ENCODE peak calls at places on chromosomes 4 and X, in five cellular contexts. X is right atrium auricular region, M is heart left ventricle, I is H9, K is esophagus muscularis mucosa. Z is an unnamed sample. For H3K4me1, the result is how much of the 10 kb centered on the place peaks cover.

GRCh38 chr4:152784490-152785195 is 4.9 kb downstream of the ARFIP1 start:
- DNase-seq in K (no peak), I (no peak), X (no peak), M (peak), Z (no peak)

GRCh38 chrX:19804168-19804567 is 83.2 kb downstream of the SH3KBP1 start:
- DNase-seq in I (no peak), K (no peak), X (no peak), M (no peak), Z (no peak)

GRCh38 chrX:109880629-109881028 is 122.3 kb upstream of the TMEM164 start:
- DNase-seq in X (no peak), K (no peak), M (no peak), I (no peak), Z (no peak)

GRCh38 chr4:88177981-88178632 is 19.7 kb upstream of the ABCG2 start:
- DNase-seq in M (peak), X (no peak), K (no peak), I (peak), Z (no peak)

GRCh38 chr4:176156656-176157055 is 38.7 kb downstream of the SPATA4 start:
- DNase-seq in K (no peak), M (no peak), X (no peak), I (no peak), Z (no peak)

GRCh38 chr4:176034498-176034897 is 31.1 kb upstream of the WDR17 start:
- DNase-seq in X (no peak), K (no peak), I (no peak), M (no peak), Z (no peak)

GRCh38 chrX:119427024-119427794 is 28.1 kb downstream of the SLC25A43 start:
- DNase-seq in X (no peak), M (peak), K (no peak), I (no peak), Z (no peak)

GRCh38 chrX:25941559-25942250 is 196.4 kb upstream of the MAGEB18 start:
- DNase-seq in M (no peak), K (no peak), X (no peak), I (no peak), Z (no peak)

GRCh38 chr4:42152507-42153504 is at the start of gene BEND4:
- DNase-seq in X (no peak), I (peak), K (no peak), M (no peak), Z (no peak)

GRCh38 chrX:110178179-110178865 is 139.6 kb downstream of the AMMECR1 start:
- DNase-seq in K (no peak), M (no peak), I (no peak), X (no peak), Z (no peak)

GRCh38 chrX:47247999-47248320 is 15.2 kb downstream of the USP11 start:
- DNase-seq in X (no peak), M (no peak), I (no peak), K (no peak), Z (no peak)

GRCh38 chrX:32408389-32408788 is 803.0 kb downstream of the DMD start:
- DNase-seq in K (no peak), I (no peak), X (no peak), M (no peak), Z (no peak)

GRCh38 chrX:23788946-23789345 is 6.0 kb downstream of the SAT1 start:
- DNase-seq in M (no peak), K (no peak), I (no peak), X (no peak), Z (no peak)

GRCh38 chrX:20144491-20144890 is 2.9 kb upstream of the EIF1AX start:
- DNase-seq in I (no peak), K (no peak), M (no peak), X (no peak), Z (no peak)

GRCh38 chr4:182143086-182143821 is 99.9 kb upstream of the TENM3 start:
- DNase-seq in K (no peak), I (no peak), M (no peak), X (no peak), Z (peak)

GRCh38 chrX:41779058-41779564 is 55.1 kb downstream of the GPR82 start:
- DNase-seq in I (no peak), X (no peak), M (no peak), K (no peak), Z (no peak)

GRCh38 chrX:47231167-47231566 is 1.6 kb upstream of the USP11 start:
- DNase-seq in K (no peak), I (no peak), X (no peak), M (no peak), Z (no peak)

GRCh38 chr4:139266583-139267257 is 13.3 kb downstream of the MGARP start:
- DNase-seq in M (peak), K (no peak), I (peak), X (peak), Z (peak)

GRCh38 chrX:150062292-150063137 is 124.2 kb upstream of the EOLA2 start:
- DNase-seq in K (peak), I (no peak), M (no peak), X (peak), Z (peak)

GRCh38 chr4:182089326-182089725 is 153.9 kb upstream of the TENM3 start:
- DNase-seq in X (no peak), K (no peak), I (no peak), M (no peak), Z (no peak)

GRCh38 chr4:11480683-11481082 is 52.0 kb upstream of the HS3ST1 start:
- DNase-seq in M (peak), I (no peak), K (no peak), X (peak), Z (no peak)

DNA sequence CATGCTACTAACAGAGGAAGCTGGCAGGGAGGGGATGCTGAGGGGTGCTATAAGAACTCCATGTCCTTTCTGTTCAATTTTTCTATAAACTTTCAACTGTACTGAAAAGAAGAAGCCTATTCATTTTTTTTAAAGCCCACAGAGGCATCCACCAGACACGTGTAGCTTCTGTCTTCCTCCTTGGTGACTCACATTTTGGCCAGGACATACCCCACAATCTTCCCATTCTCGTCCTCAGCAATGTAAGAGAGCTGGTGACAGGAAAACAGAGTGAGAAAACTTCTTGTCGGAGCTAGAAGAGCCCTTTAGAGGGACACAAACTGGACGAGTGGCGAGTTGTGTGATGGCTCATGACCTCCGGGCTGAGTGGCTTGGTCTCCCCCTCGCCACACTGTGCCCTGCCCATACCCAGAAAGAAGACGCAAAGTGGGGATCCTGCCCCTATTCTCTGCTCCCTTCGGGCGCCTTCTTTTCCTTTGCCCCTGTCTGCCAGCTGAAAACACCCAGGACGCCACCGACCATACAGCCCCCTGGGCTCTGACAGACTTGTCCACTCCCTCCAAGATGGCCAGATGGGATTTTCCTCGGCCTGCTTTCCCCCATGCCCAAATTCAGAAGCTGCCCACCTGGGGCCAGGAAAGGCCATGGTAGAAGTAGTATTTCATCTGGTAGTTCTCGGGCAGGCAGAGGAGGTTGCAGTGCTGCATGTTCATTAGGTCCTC is 925 bp downstream of the NAA10 start:
- DNase-seq in I (no peak), X (no peak), K (no peak), M (no peak), Z (no peak)
- H3K4me1 ChIP-seq in I (under half), X (under half), K (under half), M (under half), Z (under half)

DNA sequence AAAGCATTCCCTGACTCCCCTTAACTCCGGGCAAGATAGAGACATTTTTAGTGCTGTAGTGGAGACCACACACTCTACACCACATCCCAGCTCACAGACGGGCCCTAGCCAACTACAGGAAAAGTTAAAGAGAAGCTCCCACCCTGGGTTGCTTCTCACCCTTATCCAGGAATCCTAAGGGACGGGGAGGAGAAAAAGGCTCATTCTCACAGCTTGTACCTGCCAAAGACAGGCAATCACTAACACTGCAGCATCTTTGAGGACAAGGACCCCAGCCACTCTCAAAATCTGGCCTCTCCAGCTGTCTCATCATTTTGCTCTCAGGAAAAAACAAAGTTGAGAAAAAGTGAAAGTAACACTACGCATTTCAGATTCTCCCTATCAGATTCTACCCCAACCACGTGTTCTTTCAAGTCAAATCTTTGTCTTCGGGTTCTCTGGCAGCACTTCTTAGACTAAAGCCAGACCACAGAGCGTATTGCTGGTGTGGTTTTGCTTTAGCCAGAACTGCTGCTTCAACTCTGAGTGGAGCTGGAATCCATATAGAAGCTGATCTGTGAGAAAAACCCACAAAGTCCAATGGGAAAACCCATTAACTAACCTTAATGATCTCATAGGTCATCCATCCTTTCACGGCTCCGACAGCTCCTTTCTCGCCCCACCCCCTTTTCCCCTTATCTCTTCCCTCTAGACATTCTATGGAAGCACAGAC is 605.9 kb upstream of the DIPK2B start:
- DNase-seq in I (no peak), K (no peak), M (no peak), X (no peak), Z (no peak)
- H3K4me1 ChIP-seq in I (under half), K (under half), M (under half), X (under half), Z (under half)

GRCh38 chrX:71082253-71082652 is 13.4 kb upstream of the FOXO4 start:
- DNase-seq in I (no peak), M (no peak), K (no peak), X (no peak), Z (no peak)
- H3K4me1 ChIP-seq in I (under half), M (under half), K (under half), X (under half), Z (under half)

GRCh38 chr4:119130365-119131065 is 5.1 kb upstream of the MYOZ2 start:
- DNase-seq in I (no peak), M (no peak), K (no peak), X (no peak), Z (no peak)
- H3K4me1 ChIP-seq in I (under half), M (under half), K (under half), X (under half), Z (under half)

DNA sequence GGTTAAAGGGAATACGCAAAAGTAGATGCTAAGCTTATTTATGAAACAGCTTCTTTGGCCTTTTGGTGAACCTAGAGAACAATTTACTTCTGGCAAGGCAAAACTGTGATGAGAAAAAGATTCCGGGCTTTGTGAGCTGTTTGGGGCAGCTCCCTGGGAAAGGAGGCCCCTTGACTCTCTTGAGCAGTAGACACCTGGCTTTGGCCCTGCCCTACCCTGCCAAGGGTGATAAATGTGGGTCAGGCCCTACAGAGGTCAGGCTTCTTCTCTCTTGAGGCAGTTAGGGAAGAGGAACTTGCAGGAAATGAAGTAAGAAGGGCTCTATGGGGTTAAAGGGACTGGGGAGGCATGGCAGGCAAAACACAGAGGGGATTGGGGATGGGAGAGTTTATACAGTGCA is 509.7 kb downstream of the MID1IP1 start:
- DNase-seq in K (no peak), X (no peak), I (no peak), M (no peak), Z (no peak)
- H3K4me1 ChIP-seq in K (under half), X (under half), I (under half), M (under half), Z (under half)

DNA sequence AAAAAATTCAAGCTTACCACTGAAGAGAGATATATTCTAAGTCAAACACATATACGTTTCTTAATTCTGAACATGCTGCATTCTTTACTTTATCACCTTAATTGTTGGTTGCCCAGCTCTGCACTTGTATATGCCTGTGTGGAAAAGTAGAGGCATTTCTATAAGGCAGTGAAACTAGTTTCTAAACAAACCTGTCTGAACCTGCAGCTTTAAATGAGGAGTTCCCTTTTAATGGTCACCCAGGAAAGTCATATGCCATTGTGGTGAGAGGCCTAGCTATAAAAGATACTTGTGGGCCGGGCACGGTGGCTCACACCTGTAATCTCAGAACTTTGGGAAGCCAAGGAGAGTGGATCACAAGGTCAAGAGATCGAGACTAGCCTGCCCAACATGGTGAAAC is 147.4 kb upstream of the RXFP1 start:
- DNase-seq in M (no peak), X (no peak), K (no peak), I (no peak), Z (no peak)
- H3K4me1 ChIP-seq in M (under half), X (under half), K (under half), I (under half), Z (under half)

DNA sequence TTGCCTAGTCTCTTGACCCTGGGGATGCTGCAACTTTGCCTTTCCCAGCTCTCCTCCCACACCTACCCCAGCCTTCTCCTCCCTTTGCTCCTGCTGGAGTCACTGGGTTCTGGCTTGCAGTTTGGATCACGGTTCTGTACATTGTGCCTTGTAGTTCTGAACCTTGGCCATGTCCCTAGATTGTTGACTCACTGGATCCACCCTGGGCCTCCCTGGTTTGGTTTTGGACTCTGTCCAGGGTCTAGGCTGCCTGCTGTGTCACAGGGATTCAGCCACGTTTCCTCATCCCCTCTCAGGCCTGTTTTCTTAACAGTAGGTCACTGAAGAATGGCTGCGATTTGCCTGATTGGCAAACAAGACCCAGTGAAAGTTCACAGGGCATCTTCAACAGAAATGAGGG is 11.5 kb upstream of the GABRE start:
- DNase-seq in X (no peak), K (no peak), I (no peak), M (no peak), Z (peak)
- H3K4me1 ChIP-seq in X (under half), K (under half), I (under half), M (under half), Z (under half)

GRCh38 chr4:2287594-2287915 is 25.6 kb upstream of the MXD4 start:
- DNase-seq in M (no peak), I (no peak), X (no peak), K (no peak), Z (no peak)
- H3K4me1 ChIP-seq in M (under half), I (under half), X (under half), K (under half), Z (under half)

GRCh38 chr4:123319639-123320038 is 77.0 kb upstream of the SPRY1 start:
- DNase-seq in K (no peak), M (no peak), X (no peak), I (no peak), Z (no peak)
- H3K4me1 ChIP-seq in K (under half), M (under half), X (under half), I (under half), Z (under half)